ENCODE peak calls at places on chromosome 9, in eight cellular contexts. One of them, this sample, is unnamed.
A peak's percentile ranks its signal among the peaks of the same experiment; 100 is the strongest.

GRCh38 chr9:126629007-126629674 is 15.4 kb downstream of the LMX1B start:
- DNase-seq in brain microvascular endothelial cell: no peak
- DNase-seq in fibroblast of lung: no peak
- DNase-seq in body of pancreas: no peak
- DNase-seq in IMR-90: no peak
- DNase-seq in dorsolateral prefrontal cortex: no peak
- DNase-seq in mesendoderm: no peak
- DNase-seq in adrenal gland: no peak
- DNase-seq in this sample: no peak

GRCh38 chr9:98057095-98057799 is 715 bp downstream of the NANS start:
- DNase-seq in adrenal gland: no peak
- DNase-seq in IMR-90: peak; percentile 13
- DNase-seq in mesendoderm: no peak
- DNase-seq in dorsolateral prefrontal cortex: no peak
- DNase-seq in fibroblast of lung: peak; percentile 21
- DNase-seq in brain microvascular endothelial cell: no peak
- DNase-seq in body of pancreas: no peak
- DNase-seq in this sample: no peak

GRCh38 chr9:127915801-127916664 is 808 bp downstream of the ST6GALNAC4 start:
- DNase-seq in body of pancreas: peak; percentile 49
- DNase-seq in fibroblast of lung: no peak
- DNase-seq in adrenal gland: no peak
- DNase-seq in dorsolateral prefrontal cortex: no peak
- DNase-seq in mesendoderm: no peak
- DNase-seq in IMR-90: no peak
- DNase-seq in brain microvascular endothelial cell: no peak
- DNase-seq in this sample: no peak

GRCh38 chr9:79555474-79555873 is 16.3 kb upstream of the TLE4 start:
- DNase-seq in fibroblast of lung: no peak
- DNase-seq in brain microvascular endothelial cell: no peak
- DNase-seq in IMR-90: peak; percentile 30
- DNase-seq in adrenal gland: no peak
- DNase-seq in dorsolateral prefrontal cortex: no peak
- DNase-seq in mesendoderm: no peak
- DNase-seq in body of pancreas: no peak
- DNase-seq in this sample: no peak

GRCh38 chr9:109816490-109816889 is 36.5 kb downstream of the PALM2AKAP2 start:
- DNase-seq in IMR-90: peak; percentile 100
- DNase-seq in adrenal gland: peak; percentile 62
- DNase-seq in brain microvascular endothelial cell: peak; percentile 99
- DNase-seq in mesendoderm: peak; percentile 35
- DNase-seq in dorsolateral prefrontal cortex: no peak
- DNase-seq in body of pancreas: no peak
- DNase-seq in fibroblast of lung: peak; percentile 100
- DNase-seq in this sample: no peak

GRCh38 chr9:78601957-78602565 is 305.1 kb downstream of the PSAT1 start:
- DNase-seq in brain microvascular endothelial cell: peak; percentile 63
- DNase-seq in fibroblast of lung: peak; percentile 54
- DNase-seq in IMR-90: peak; percentile 66
- DNase-seq in adrenal gland: no peak
- DNase-seq in mesendoderm: peak; percentile 52
- DNase-seq in body of pancreas: peak; percentile 52
- DNase-seq in dorsolateral prefrontal cortex: no peak
- DNase-seq in this sample: peak; percentile 60

GRCh38 chr9:8924529-8924928 is 1125.0 kb upstream of the DMAC1 start:
- DNase-seq in IMR-90: no peak
- DNase-seq in dorsolateral prefrontal cortex: no peak
- DNase-seq in brain microvascular endothelial cell: no peak
- DNase-seq in mesendoderm: no peak
- DNase-seq in body of pancreas: no peak
- DNase-seq in fibroblast of lung: no peak
- DNase-seq in adrenal gland: no peak
- DNase-seq in this sample: no peak

GRCh38 chr9:106420511-106420944 is 442.4 kb upstream of the ZNF462 start:
- DNase-seq in fibroblast of lung: peak; percentile 70
- DNase-seq in brain microvascular endothelial cell: peak; percentile 7
- DNase-seq in dorsolateral prefrontal cortex: no peak
- DNase-seq in mesendoderm: no peak
- DNase-seq in body of pancreas: no peak
- DNase-seq in adrenal gland: no peak
- DNase-seq in IMR-90: no peak
- DNase-seq in this sample: no peak

GRCh38 chr9:19114680-19115270 is 12.1 kb upstream of the HAUS6 start:
- DNase-seq in body of pancreas: no peak
- DNase-seq in brain microvascular endothelial cell: no peak
- DNase-seq in mesendoderm: peak; percentile 32
- DNase-seq in fibroblast of lung: peak; percentile 36
- DNase-seq in dorsolateral prefrontal cortex: no peak
- DNase-seq in adrenal gland: no peak
- DNase-seq in IMR-90: peak; percentile 68
- DNase-seq in this sample: no peak

GRCh38 chr9:96719538-96720315 is 58.2 kb downstream of the ZNF510 start:
- DNase-seq in mesendoderm: no peak
- DNase-seq in fibroblast of lung: no peak
- DNase-seq in brain microvascular endothelial cell: no peak
- DNase-seq in IMR-90: no peak
- DNase-seq in adrenal gland: no peak
- DNase-seq in dorsolateral prefrontal cortex: no peak
- DNase-seq in body of pancreas: peak; percentile 38
- DNase-seq in this sample: no peak

GRCh38 chr9:21081451-21081850 is 3.7 kb upstream of the IFNB1 start:
- DNase-seq in dorsolateral prefrontal cortex: no peak
- DNase-seq in mesendoderm: no peak
- DNase-seq in IMR-90: no peak
- DNase-seq in fibroblast of lung: no peak
- DNase-seq in body of pancreas: no peak
- DNase-seq in adrenal gland: no peak
- DNase-seq in brain microvascular endothelial cell: no peak
- DNase-seq in this sample: no peak

GRCh38 chr9:33851301-33851700 is 34.3 kb downstream of the UBE2R2 start:
- DNase-seq in fibroblast of lung: peak; percentile 12
- DNase-seq in IMR-90: no peak
- DNase-seq in brain microvascular endothelial cell: no peak
- DNase-seq in dorsolateral prefrontal cortex: no peak
- DNase-seq in adrenal gland: no peak
- DNase-seq in body of pancreas: no peak
- DNase-seq in mesendoderm: no peak
- DNase-seq in this sample: no peak

GRCh38 chr9:21096172-21096900 is 18.6 kb upstream of the IFNB1 start:
- DNase-seq in brain microvascular endothelial cell: peak; percentile 26
- DNase-seq in adrenal gland: no peak
- DNase-seq in mesendoderm: no peak
- DNase-seq in dorsolateral prefrontal cortex: no peak
- DNase-seq in IMR-90: peak; percentile 61
- DNase-seq in fibroblast of lung: peak; percentile 26
- DNase-seq in body of pancreas: no peak
- DNase-seq in this sample: no peak

GRCh38 chr9:71928376-71928775 is 16.9 kb downstream of the C9orf85 start:
- DNase-seq in dorsolateral prefrontal cortex: no peak
- DNase-seq in adrenal gland: no peak
- DNase-seq in mesendoderm: no peak
- DNase-seq in brain microvascular endothelial cell: no peak
- DNase-seq in body of pancreas: no peak
- DNase-seq in IMR-90: peak; percentile 31
- DNase-seq in fibroblast of lung: no peak
- DNase-seq in this sample: no peak

GRCh38 chr9:70085241-70085640 is 41.6 kb downstream of the MAMDC2 start:
- DNase-seq in dorsolateral prefrontal cortex: no peak
- DNase-seq in body of pancreas: no peak
- DNase-seq in mesendoderm: peak; percentile 69
- DNase-seq in IMR-90: peak; percentile 66
- DNase-seq in brain microvascular endothelial cell: peak; percentile 38
- DNase-seq in adrenal gland: no peak
- DNase-seq in fibroblast of lung: peak; percentile 51
- DNase-seq in this sample: peak; percentile 31

DNA sequence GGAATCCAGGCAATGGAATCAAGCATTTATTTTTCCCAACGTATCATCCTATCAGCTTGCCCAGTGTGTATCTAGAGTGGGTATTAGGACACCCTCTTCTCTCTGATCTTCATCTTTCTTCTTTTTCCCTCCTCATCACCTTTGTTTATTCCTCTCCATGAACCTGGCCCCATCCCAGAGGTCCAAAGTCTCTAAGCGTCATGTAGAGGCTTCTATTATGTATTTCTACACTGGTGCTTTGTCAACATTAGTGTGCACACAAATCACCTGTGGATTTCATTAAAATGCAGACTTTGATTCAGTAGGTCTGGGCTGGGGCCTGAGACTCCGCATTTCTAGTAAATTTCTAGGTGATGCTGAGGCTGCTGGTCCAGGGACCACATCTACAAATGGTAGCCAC is 19.8 kb upstream of the PIP5K1B start:
- DNase-seq in body of pancreas: no peak
- DNase-seq in dorsolateral prefrontal cortex: no peak
- DNase-seq in IMR-90: no peak
- DNase-seq in mesendoderm: no peak
- DNase-seq in fibroblast of lung: no peak
- DNase-seq in adrenal gland: no peak
- DNase-seq in brain microvascular endothelial cell: no peak
- DNase-seq in this sample: no peak
- H3K27me3 ChIP-seq in body of pancreas: no peaks in the 10 kb centered on the region
- H3K27me3 ChIP-seq in dorsolateral prefrontal cortex: peaks cover 14% of the 10 kb centered on the region
- H3K27me3 ChIP-seq in IMR-90: no peaks in the 10 kb centered on the region
- H3K27me3 ChIP-seq in mesendoderm: no peaks in the 10 kb centered on the region
- H3K27me3 ChIP-seq in fibroblast of lung: no peaks in the 10 kb centered on the region
- H3K27me3 ChIP-seq in adrenal gland: peaks cover 11% of the 10 kb centered on the region
- H3K27me3 ChIP-seq in brain microvascular endothelial cell: no peaks in the 10 kb centered on the region
- H3K27me3 ChIP-seq in this sample: peaks cover 18% of the 10 kb centered on the region

GRCh38 chr9:136669791-136670464 is 7.2 kb downstream of the EGFL7 start:
- DNase-seq in dorsolateral prefrontal cortex: no peak
- DNase-seq in body of pancreas: no peak
- DNase-seq in mesendoderm: no peak
- DNase-seq in brain microvascular endothelial cell: no peak
- DNase-seq in fibroblast of lung: no peak
- DNase-seq in adrenal gland: no peak
- DNase-seq in IMR-90: no peak
- DNase-seq in this sample: no peak

GRCh38 chr9:136671254-136671614 is 8.5 kb downstream of the EGFL7 start:
- DNase-seq in brain microvascular endothelial cell: no peak
- DNase-seq in fibroblast of lung: no peak
- DNase-seq in body of pancreas: no peak
- DNase-seq in dorsolateral prefrontal cortex: no peak
- DNase-seq in mesendoderm: no peak
- DNase-seq in IMR-90: no peak
- DNase-seq in adrenal gland: no peak
- DNase-seq in this sample: no peak

GRCh38 chr9:136671646-136672430 is 9.1 kb downstream of the EGFL7 start:
- DNase-seq in IMR-90: no peak
- DNase-seq in body of pancreas: peak; percentile 64
- DNase-seq in fibroblast of lung: no peak
- DNase-seq in dorsolateral prefrontal cortex: no peak
- DNase-seq in adrenal gland: no peak
- DNase-seq in brain microvascular endothelial cell: no peak
- DNase-seq in mesendoderm: peak; percentile 35
- DNase-seq in this sample: peak; percentile 78

GRCh38 chr9:136668983-136669790 is 6.5 kb downstream of the EGFL7 start:
- DNase-seq in IMR-90: no peak
- DNase-seq in dorsolateral prefrontal cortex: no peak
- DNase-seq in body of pancreas: no peak
- DNase-seq in mesendoderm: no peak
- DNase-seq in adrenal gland: no peak
- DNase-seq in brain microvascular endothelial cell: no peak
- DNase-seq in fibroblast of lung: no peak
- DNase-seq in this sample: peak; percentile 44

DNA sequence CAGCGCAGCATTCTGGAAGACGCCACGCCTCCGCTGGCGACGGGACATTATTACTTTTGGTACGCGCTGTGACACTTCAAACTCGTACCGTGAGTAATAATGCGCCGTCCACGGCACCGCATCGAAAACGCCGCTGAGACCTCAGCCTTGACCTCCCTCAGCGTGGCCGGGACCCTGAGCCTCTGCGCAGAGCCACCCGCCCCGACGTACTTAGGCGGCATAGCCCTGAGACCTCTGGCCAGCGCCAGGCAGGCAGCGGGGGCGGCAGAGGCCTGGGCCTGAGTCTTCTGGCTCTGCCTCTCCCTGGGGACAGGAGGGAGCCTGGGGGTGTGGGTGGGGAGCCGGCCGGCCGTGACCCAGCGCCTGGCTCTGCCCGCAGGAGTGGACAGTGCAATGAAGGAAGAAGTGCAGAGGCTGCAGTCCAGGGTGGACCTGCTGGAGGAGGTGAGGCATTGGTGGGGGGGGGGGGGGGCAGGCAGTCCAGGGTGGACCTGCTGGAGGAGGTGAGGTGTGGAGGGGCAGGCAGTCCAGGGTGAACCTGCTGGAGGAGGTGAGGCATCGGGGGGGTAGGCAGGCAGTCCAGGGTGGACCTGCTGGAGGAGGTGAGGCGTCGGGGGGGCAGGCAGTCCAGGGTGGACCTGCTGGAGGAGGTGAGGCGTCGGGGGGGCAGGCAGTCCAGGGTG is 8.0 kb downstream of the EGFL7 start:
- DNase-seq in IMR-90: no peak
- DNase-seq in body of pancreas: no peak
- DNase-seq in mesendoderm: no peak
- DNase-seq in brain microvascular endothelial cell: no peak
- DNase-seq in fibroblast of lung: no peak
- DNase-seq in adrenal gland: no peak
- DNase-seq in dorsolateral prefrontal cortex: no peak
- DNase-seq in this sample: no peak
- H3K4me3 ChIP-seq in IMR-90: no peak overlapping the region
- H3K4me3 ChIP-seq in body of pancreas: no peak overlapping the region
- H3K4me3 ChIP-seq in mesendoderm: no peak overlapping the region
- H3K4me3 ChIP-seq in brain microvascular endothelial cell: no peak overlapping the region
- H3K4me3 ChIP-seq in fibroblast of lung: no peak overlapping the region
- H3K4me3 ChIP-seq in adrenal gland: no peak overlapping the region
- H3K4me3 ChIP-seq in dorsolateral prefrontal cortex: peak overlapping the region; percentile 72
- H3K4me3 ChIP-seq in this sample: no peak overlapping the region

DNA sequence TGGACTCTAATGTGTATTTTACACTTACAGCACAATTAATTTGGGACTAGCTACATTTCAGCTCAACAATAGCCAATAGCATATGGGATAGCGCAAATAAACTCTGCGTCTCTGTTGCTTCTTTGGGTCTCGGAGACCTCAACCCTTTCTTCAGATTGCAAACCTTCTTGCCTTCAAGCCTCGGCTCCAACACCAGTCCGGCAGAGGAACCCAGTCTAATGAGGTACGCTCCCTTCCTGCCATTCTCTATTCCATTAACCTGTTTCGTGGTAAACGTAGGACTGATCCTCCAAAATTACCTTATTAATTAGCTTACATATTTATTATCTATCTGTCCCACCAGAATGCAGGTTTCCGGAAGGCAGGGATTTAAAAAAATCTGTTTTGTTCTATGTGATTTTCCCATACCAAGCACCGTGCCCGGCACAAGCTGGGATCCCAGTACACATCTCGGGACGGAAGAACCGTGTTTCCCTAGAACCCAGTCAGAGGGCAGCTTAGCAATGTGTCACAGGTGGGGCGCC is 525 bp upstream of the DAPK1 start:
- DNase-seq in body of pancreas: no peak
- DNase-seq in brain microvascular endothelial cell: no peak
- DNase-seq in adrenal gland: no peak
- DNase-seq in mesendoderm: no peak
- DNase-seq in fibroblast of lung: no peak
- DNase-seq in IMR-90: no peak
- DNase-seq in dorsolateral prefrontal cortex: no peak
- DNase-seq in this sample: no peak
- H3K27me3 ChIP-seq in body of pancreas: no peaks in the 10 kb centered on the region
- H3K27me3 ChIP-seq in brain microvascular endothelial cell: no peaks in the 10 kb centered on the region
- H3K27me3 ChIP-seq in adrenal gland: peaks cover 3% of the 10 kb centered on the region
- H3K27me3 ChIP-seq in mesendoderm: no peaks in the 10 kb centered on the region
- H3K27me3 ChIP-seq in fibroblast of lung: no peaks in the 10 kb centered on the region
- H3K27me3 ChIP-seq in IMR-90: peaks cover 26% of the 10 kb centered on the region
- H3K27me3 ChIP-seq in dorsolateral prefrontal cortex: peaks cover 20% of the 10 kb centered on the region
- H3K27me3 ChIP-seq in this sample: peaks cover 5% of the 10 kb centered on the region

GRCh38 chr9:87445646-87446045 is 52.0 kb upstream of the DAPK1 start:
- DNase-seq in fibroblast of lung: peak; percentile 19
- DNase-seq in body of pancreas: peak; percentile 51
- DNase-seq in adrenal gland: peak; percentile 18
- DNase-seq in mesendoderm: peak; percentile 76
- DNase-seq in brain microvascular endothelial cell: peak; percentile 37
- DNase-seq in IMR-90: peak; percentile 1
- DNase-seq in dorsolateral prefrontal cortex: peak; percentile 59
- DNase-seq in this sample: no peak
- H3K4me3 ChIP-seq in fibroblast of lung: no peak overlapping the region
- H3K4me3 ChIP-seq in body of pancreas: no peak overlapping the region
- H3K4me3 ChIP-seq in adrenal gland: no peak overlapping the region
- H3K4me3 ChIP-seq in mesendoderm: no peak overlapping the region
- H3K4me3 ChIP-seq in brain microvascular endothelial cell: no peak overlapping the region
- H3K4me3 ChIP-seq in IMR-90: peak overlapping the region; percentile 43
- H3K4me3 ChIP-seq in dorsolateral prefrontal cortex: peak overlapping the region; percentile 36
- H3K4me3 ChIP-seq in this sample: no peak overlapping the region

This sample was measured in HAP-1.